ENCODE peak calls at places on chromosome 16, in five cellular contexts. One of them, this sample, is unnamed.

GRCh38 chr16:75105306-75106061 is 11.1 kb downstream of the LDHD start:
- DNase-seq in fibroblast of pulmonary artery: peak
- DNase-seq in stimulated activated CD4-positive, alpha-beta T cell treated with anti-CD3 and anti-CD28 coated beads, Interleukin-1b, Interleukin-23, amount 100 ng/mL, for 1 hour: no peak
- DNase-seq in NCI-H2171: no peak
- DNase-seq in LoVo: no peak
- DNase-seq in this sample: no peak

GRCh38 chr16:8956265-8957060 is 7.2 kb downstream of the USP7 start:
- DNase-seq in stimulated activated CD4-positive, alpha-beta T cell treated with anti-CD3 and anti-CD28 coated beads, Interleukin-1b, Interleukin-23, amount 100 ng/mL, for 1 hour: no peak
- DNase-seq in fibroblast of pulmonary artery: no peak
- DNase-seq in LoVo: no peak
- DNase-seq in NCI-H2171: no peak
- DNase-seq in this sample: no peak

GRCh38 chr16:85661131-85662035 is 27.4 kb downstream of the GINS2 start:
- DNase-seq in fibroblast of pulmonary artery: no peak
- DNase-seq in NCI-H2171: no peak
- DNase-seq in LoVo: no peak
- DNase-seq in stimulated activated CD4-positive, alpha-beta T cell treated with anti-CD3 and anti-CD28 coated beads, Interleukin-1b, Interleukin-23, amount 100 ng/mL, for 1 hour: no peak
- DNase-seq in this sample: no peak

GRCh38 chr16:83403751-83404150 is 404.0 kb upstream of the HSBP1 start:
- DNase-seq in stimulated activated CD4-positive, alpha-beta T cell treated with anti-CD3 and anti-CD28 coated beads, Interleukin-1b, Interleukin-23, amount 100 ng/mL, for 1 hour: no peak
- DNase-seq in LoVo: no peak
- DNase-seq in fibroblast of pulmonary artery: peak
- DNase-seq in NCI-H2171: no peak
- DNase-seq in this sample: no peak

GRCh38 chr16:86033016-86033474 is 134.1 kb downstream of the IRF8 start:
- DNase-seq in fibroblast of pulmonary artery: no peak
- DNase-seq in NCI-H2171: no peak
- DNase-seq in stimulated activated CD4-positive, alpha-beta T cell treated with anti-CD3 and anti-CD28 coated beads, Interleukin-1b, Interleukin-23, amount 100 ng/mL, for 1 hour: no peak
- DNase-seq in LoVo: no peak
- DNase-seq in this sample: no peak

GRCh38 chr16:29290631-29291247 is 115.8 kb downstream of the NPIPB11 start:
- DNase-seq in stimulated activated CD4-positive, alpha-beta T cell treated with anti-CD3 and anti-CD28 coated beads, Interleukin-1b, Interleukin-23, amount 100 ng/mL, for 1 hour: peak
- DNase-seq in NCI-H2171: no peak
- DNase-seq in fibroblast of pulmonary artery: peak
- DNase-seq in LoVo: peak
- DNase-seq in this sample: no peak

GRCh38 chr16:88067530-88068411 is 116.5 kb downstream of the BANP start:
- DNase-seq in stimulated activated CD4-positive, alpha-beta T cell treated with anti-CD3 and anti-CD28 coated beads, Interleukin-1b, Interleukin-23, amount 100 ng/mL, for 1 hour: no peak
- DNase-seq in NCI-H2171: no peak
- DNase-seq in LoVo: no peak
- DNase-seq in fibroblast of pulmonary artery: no peak
- DNase-seq in this sample: no peak

GRCh38 chr16:88508376-88508867 is 55.3 kb downstream of the ZFPM1 start:
- DNase-seq in NCI-H2171: no peak
- DNase-seq in LoVo: no peak
- DNase-seq in stimulated activated CD4-positive, alpha-beta T cell treated with anti-CD3 and anti-CD28 coated beads, Interleukin-1b, Interleukin-23, amount 100 ng/mL, for 1 hour: no peak
- DNase-seq in fibroblast of pulmonary artery: no peak
- DNase-seq in this sample: no peak

GRCh38 chr16:23174622-23175021 is 7.9 kb upstream of the SCNN1G start:
- DNase-seq in LoVo: no peak
- DNase-seq in stimulated activated CD4-positive, alpha-beta T cell treated with anti-CD3 and anti-CD28 coated beads, Interleukin-1b, Interleukin-23, amount 100 ng/mL, for 1 hour: no peak
- DNase-seq in fibroblast of pulmonary artery: peak
- DNase-seq in NCI-H2171: no peak
- DNase-seq in this sample: no peak

GRCh38 chr16:28010671-28011070 is 52.8 kb downstream of the GSG1L start:
- DNase-seq in NCI-H2171: no peak
- DNase-seq in fibroblast of pulmonary artery: peak
- DNase-seq in LoVo: no peak
- DNase-seq in stimulated activated CD4-positive, alpha-beta T cell treated with anti-CD3 and anti-CD28 coated beads, Interleukin-1b, Interleukin-23, amount 100 ng/mL, for 1 hour: no peak
- DNase-seq in this sample: no peak

GRCh38 chr16:57866529-57866918 is 64.2 kb upstream of the KIFC3 start:
- DNase-seq in stimulated activated CD4-positive, alpha-beta T cell treated with anti-CD3 and anti-CD28 coated beads, Interleukin-1b, Interleukin-23, amount 100 ng/mL, for 1 hour: no peak
- DNase-seq in NCI-H2171: no peak
- DNase-seq in fibroblast of pulmonary artery: no peak
- DNase-seq in LoVo: no peak
- DNase-seq in this sample: no peak

GRCh38 chr16:17538942-17539341 is 68.2 kb upstream of the XYLT1 start:
- DNase-seq in stimulated activated CD4-positive, alpha-beta T cell treated with anti-CD3 and anti-CD28 coated beads, Interleukin-1b, Interleukin-23, amount 100 ng/mL, for 1 hour: no peak
- DNase-seq in LoVo: no peak
- DNase-seq in NCI-H2171: no peak
- DNase-seq in fibroblast of pulmonary artery: no peak
- DNase-seq in this sample: no peak

GRCh38 chr16:52077656-52078055 is 469.3 kb downstream of the TOX3 start:
- DNase-seq in NCI-H2171: no peak
- DNase-seq in LoVo: no peak
- DNase-seq in stimulated activated CD4-positive, alpha-beta T cell treated with anti-CD3 and anti-CD28 coated beads, Interleukin-1b, Interleukin-23, amount 100 ng/mL, for 1 hour: no peak
- DNase-seq in fibroblast of pulmonary artery: no peak
- DNase-seq in this sample: no peak

GRCh38 chr16:50534556-50534955 is 13.6 kb upstream of the NKD1 start:
- DNase-seq in LoVo: no peak
- DNase-seq in NCI-H2171: no peak
- DNase-seq in fibroblast of pulmonary artery: no peak
- DNase-seq in stimulated activated CD4-positive, alpha-beta T cell treated with anti-CD3 and anti-CD28 coated beads, Interleukin-1b, Interleukin-23, amount 100 ng/mL, for 1 hour: no peak
- DNase-seq in this sample: no peak

GRCh38 chr16:57752581-57753447 is 17.2 kb downstream of the KATNB1 start:
- DNase-seq in NCI-H2171: no peak
- DNase-seq in stimulated activated CD4-positive, alpha-beta T cell treated with anti-CD3 and anti-CD28 coated beads, Interleukin-1b, Interleukin-23, amount 100 ng/mL, for 1 hour: no peak
- DNase-seq in fibroblast of pulmonary artery: no peak
- DNase-seq in LoVo: no peak
- DNase-seq in this sample: no peak

GRCh38 chr16:70395345-70395901 is 43.5 kb downstream of the ST3GAL2 start:
- DNase-seq in NCI-H2171: no peak
- DNase-seq in fibroblast of pulmonary artery: peak
- DNase-seq in LoVo: peak
- DNase-seq in stimulated activated CD4-positive, alpha-beta T cell treated with anti-CD3 and anti-CD28 coated beads, Interleukin-1b, Interleukin-23, amount 100 ng/mL, for 1 hour: peak
- DNase-seq in this sample: no peak

GRCh38 chr16:12130691-12131302 is 154.3 kb downstream of the SNX29 start:
- DNase-seq in stimulated activated CD4-positive, alpha-beta T cell treated with anti-CD3 and anti-CD28 coated beads, Interleukin-1b, Interleukin-23, amount 100 ng/mL, for 1 hour: no peak
- DNase-seq in fibroblast of pulmonary artery: no peak
- DNase-seq in LoVo: no peak
- DNase-seq in NCI-H2171: no peak
- DNase-seq in this sample: no peak

GRCh38 chr16:4511441-4512082 is 27.0 kb downstream of the CDIP1 start:
- DNase-seq in fibroblast of pulmonary artery: peak
- DNase-seq in NCI-H2171: peak
- DNase-seq in LoVo: no peak
- DNase-seq in stimulated activated CD4-positive, alpha-beta T cell treated with anti-CD3 and anti-CD28 coated beads, Interleukin-1b, Interleukin-23, amount 100 ng/mL, for 1 hour: no peak
- DNase-seq in this sample: no peak

GRCh38 chr16:11668590-11669379 is 530 bp downstream of the SNN start:
- DNase-seq in fibroblast of pulmonary artery: no peak
- DNase-seq in LoVo: no peak
- DNase-seq in NCI-H2171: peak
- DNase-seq in stimulated activated CD4-positive, alpha-beta T cell treated with anti-CD3 and anti-CD28 coated beads, Interleukin-1b, Interleukin-23, amount 100 ng/mL, for 1 hour: no peak
- DNase-seq in this sample: no peak

GRCh38 chr16:67865318-67865717 is 7.5 kb upstream of the EDC4 start:
- DNase-seq in stimulated activated CD4-positive, alpha-beta T cell treated with anti-CD3 and anti-CD28 coated beads, Interleukin-1b, Interleukin-23, amount 100 ng/mL, for 1 hour: no peak
- DNase-seq in LoVo: no peak
- DNase-seq in fibroblast of pulmonary artery: peak
- DNase-seq in NCI-H2171: no peak
- DNase-seq in this sample: no peak

GRCh38 chr16:7236824-7237410 is 95.7 kb upstream of the RBFOX1 start:
- DNase-seq in NCI-H2171: no peak
- DNase-seq in fibroblast of pulmonary artery: no peak
- DNase-seq in stimulated activated CD4-positive, alpha-beta T cell treated with anti-CD3 and anti-CD28 coated beads, Interleukin-1b, Interleukin-23, amount 100 ng/mL, for 1 hour: no peak
- DNase-seq in LoVo: no peak
- DNase-seq in this sample: no peak

GRCh38 chr16:398551-399277 is 1.7 kb downstream of the NME4 start:
- DNase-seq in LoVo: no peak
- DNase-seq in stimulated activated CD4-positive, alpha-beta T cell treated with anti-CD3 and anti-CD28 coated beads, Interleukin-1b, Interleukin-23, amount 100 ng/mL, for 1 hour: no peak
- DNase-seq in fibroblast of pulmonary artery: no peak
- DNase-seq in NCI-H2171: no peak
- DNase-seq in this sample: no peak

GRCh38 chr16:728131-728889 is 1.4 kb downstream of the HAGHL start:
- DNase-seq in LoVo: peak
- DNase-seq in NCI-H2171: peak
- DNase-seq in stimulated activated CD4-positive, alpha-beta T cell treated with anti-CD3 and anti-CD28 coated beads, Interleukin-1b, Interleukin-23, amount 100 ng/mL, for 1 hour: no peak
- DNase-seq in fibroblast of pulmonary artery: peak
- DNase-seq in this sample: no peak

This sample was measured in cortex of kidney.